ENCODE peak calls at places on chromosomes 2 and 18, in five cellular contexts. F is central memory CD4-positive, alpha-beta T cell; U is thoracic aorta; R is left cardiac atrium; T is NCI-H1436 treated with DMSO at 0.1 percent for 48 hours. J is an unnamed sample.

GRCh38 chr18:9067823-9068222 is 34.7 kb upstream of the NDUFV2 start:
- DNase-seq in F (no peak), U (no peak), R (no peak), T (no peak), J (no peak)

GRCh38 chr2:54557601-54558187 is 101.6 kb downstream of the SPTBN1 start:
- DNase-seq in F (peak), U (no peak), R (peak), T (no peak), J (no peak)

GRCh38 chr2:10303634-10304378 is 1.1 kb downstream of the HPCAL1 start:
- DNase-seq in F (peak), U (no peak), R (peak), T (no peak), J (no peak)

GRCh38 chr2:221166283-221166682 is 405.8 kb downstream of the EPHA4 start:
- DNase-seq in F (no peak), U (no peak), R (no peak), T (peak), J (no peak)

GRCh38 chr18:69257861-69258458 is 142.7 kb upstream of the DOK6 start:
- DNase-seq in F (no peak), U (no peak), R (no peak), T (no peak), J (no peak)

GRCh38 chr18:44458777-44459176 is 221.9 kb upstream of the SETBP1 start:
- DNase-seq in F (no peak), U (no peak), R (no peak), T (no peak), J (no peak)

GRCh38 chr2:120520454-120520853 is 174.5 kb downstream of the INHBB start:
- DNase-seq in F (no peak), U (no peak), R (no peak), T (no peak), J (no peak)

GRCh38 chr2:66507673-66508127 is 72.8 kb downstream of the MEIS1 start:
- DNase-seq in F (no peak), U (no peak), R (no peak), T (no peak), J (no peak)

GRCh38 chr18:35513181-35513932 is 15.6 kb upstream of the INO80C start:
- DNase-seq in F (no peak), U (no peak), R (peak), T (no peak), J (peak)

GRCh38 chr18:38038242-38038641 is 472.6 kb upstream of the CELF4 start:
- DNase-seq in F (no peak), U (no peak), R (no peak), T (no peak), J (no peak)

GRCh38 chr2:85602476-85603234 is at the start of gene TMEM150A:
- DNase-seq in F (peak), U (peak), R (peak), T (no peak), J (peak)

GRCh38 chr2:127820080-127820668 is 9.2 kb upstream of the WDR33 start:
- DNase-seq in F (no peak), U (no peak), R (no peak), T (no peak), J (no peak)

J was measured in omental fat pad.